ENCODE peak calls at places on chromosomes 13 and 19, in seven cellular contexts. One of them, this sample, is unnamed.

GRCh38 chr13:106230450-106230849 is 305.0 kb downstream of the EFNB2 start:
- DNase-seq in AG10803: peak; percentile 3
- DNase-seq in NCI-H1436 treated with DMSO at 0.1 percent for 48 hours: no peak
- DNase-seq in uterus: no peak
- DNase-seq in cerebellar nuclear complex: no peak
- DNase-seq in HAP-1: no peak
- DNase-seq in dorsolateral prefrontal cortex: no peak
- DNase-seq in this sample: no peak

GRCh38 chr19:38395381-38396127 is 7.1 kb downstream of the SPRED3 start:
- DNase-seq in uterus: no peak
- DNase-seq in cerebellar nuclear complex: no peak
- DNase-seq in NCI-H1436 treated with DMSO at 0.1 percent for 48 hours: no peak
- DNase-seq in AG10803: no peak
- DNase-seq in HAP-1: no peak
- DNase-seq in dorsolateral prefrontal cortex: no peak
- DNase-seq in this sample: no peak

GRCh38 chr19:10332158-10332964 is 968 bp downstream of the RAVER1 start:
- DNase-seq in AG10803: no peak
- DNase-seq in NCI-H1436 treated with DMSO at 0.1 percent for 48 hours: no peak
- DNase-seq in cerebellar nuclear complex: no peak
- DNase-seq in uterus: no peak
- DNase-seq in HAP-1: no peak
- DNase-seq in dorsolateral prefrontal cortex: no peak
- DNase-seq in this sample: no peak

GRCh38 chr19:12333162-12334159 is at the start of gene ZNF563:
- DNase-seq in AG10803: peak; percentile 89
- DNase-seq in cerebellar nuclear complex: peak; percentile 95
- DNase-seq in NCI-H1436 treated with DMSO at 0.1 percent for 48 hours: peak; percentile 34
- DNase-seq in HAP-1: peak; percentile 86
- DNase-seq in uterus: peak; percentile 97
- DNase-seq in dorsolateral prefrontal cortex: peak; percentile 99
- DNase-seq in this sample: peak; percentile 86

GRCh38 chr13:26037302-26037701 is 14.5 kb downstream of the SHISA2 start:
- DNase-seq in NCI-H1436 treated with DMSO at 0.1 percent for 48 hours: no peak
- DNase-seq in dorsolateral prefrontal cortex: no peak
- DNase-seq in AG10803: no peak
- DNase-seq in HAP-1: peak; percentile 25
- DNase-seq in uterus: no peak
- DNase-seq in cerebellar nuclear complex: no peak
- DNase-seq in this sample: peak; percentile 47

GRCh38 chr19:45922281-45922680 is 7.7 kb upstream of the NANOS2 start:
- DNase-seq in AG10803: no peak
- DNase-seq in NCI-H1436 treated with DMSO at 0.1 percent for 48 hours: no peak
- DNase-seq in HAP-1: no peak
- DNase-seq in uterus: no peak
- DNase-seq in dorsolateral prefrontal cortex: no peak
- DNase-seq in cerebellar nuclear complex: no peak
- DNase-seq in this sample: no peak

GRCh38 chr13:112670118-112670517 is 19.7 kb upstream of the ATP11A start:
- DNase-seq in uterus: no peak
- DNase-seq in HAP-1: no peak
- DNase-seq in cerebellar nuclear complex: no peak
- DNase-seq in NCI-H1436 treated with DMSO at 0.1 percent for 48 hours: no peak
- DNase-seq in AG10803: no peak
- DNase-seq in dorsolateral prefrontal cortex: no peak
- DNase-seq in this sample: no peak

GRCh38 chr13:52348983-52349780 is 56.8 kb downstream of the THSD1 start:
- DNase-seq in dorsolateral prefrontal cortex: no peak
- DNase-seq in AG10803: peak; percentile 80
- DNase-seq in cerebellar nuclear complex: no peak
- DNase-seq in NCI-H1436 treated with DMSO at 0.1 percent for 48 hours: no peak
- DNase-seq in HAP-1: no peak
- DNase-seq in uterus: no peak
- DNase-seq in this sample: no peak

GRCh38 chr13:78875792-78876580 is 217.0 kb upstream of the OBI1 start:
- DNase-seq in NCI-H1436 treated with DMSO at 0.1 percent for 48 hours: no peak
- DNase-seq in dorsolateral prefrontal cortex: no peak
- DNase-seq in AG10803: no peak
- DNase-seq in HAP-1: no peak
- DNase-seq in uterus: no peak
- DNase-seq in cerebellar nuclear complex: no peak
- DNase-seq in this sample: no peak

GRCh38 chr19:41000310-41000737 is 9.2 kb downstream of the CYP2B6 start:
- DNase-seq in uterus: no peak
- DNase-seq in AG10803: no peak
- DNase-seq in dorsolateral prefrontal cortex: no peak
- DNase-seq in cerebellar nuclear complex: no peak
- DNase-seq in HAP-1: no peak
- DNase-seq in NCI-H1436 treated with DMSO at 0.1 percent for 48 hours: no peak
- DNase-seq in this sample: no peak

GRCh38 chr19:32458500-32459123 is 53.0 kb downstream of the DPY19L3 start:
- DNase-seq in NCI-H1436 treated with DMSO at 0.1 percent for 48 hours: no peak
- DNase-seq in uterus: no peak
- DNase-seq in cerebellar nuclear complex: no peak
- DNase-seq in AG10803: no peak
- DNase-seq in HAP-1: no peak
- DNase-seq in dorsolateral prefrontal cortex: no peak
- DNase-seq in this sample: no peak

GRCh38 chr13:109858319-109858718 is 71.9 kb upstream of the IRS2 start:
- DNase-seq in cerebellar nuclear complex: no peak
- DNase-seq in HAP-1: no peak
- DNase-seq in AG10803: no peak
- DNase-seq in uterus: no peak
- DNase-seq in NCI-H1436 treated with DMSO at 0.1 percent for 48 hours: no peak
- DNase-seq in dorsolateral prefrontal cortex: no peak
- DNase-seq in this sample: no peak

This sample was measured in anterior cingulate cortex.